ENCODE peak calls at places on chromosomes 7 and 10, in seven cellular contexts. One of them, this sample, is unnamed.

GRCh38 chr7:2646680-2647571 is 15.1 kb downstream of the TTYH3 start:
- DNase-seq in adrenal gland: no peak
- DNase-seq in astrocyte of the spinal cord: no peak
- DNase-seq in effector memory CD4-positive, alpha-beta T cell: no peak
- DNase-seq in RWPE2: no peak
- DNase-seq in fibroblast of mammary gland: no peak
- DNase-seq in epithelial cell of esophagus: peak; percentile 86
- DNase-seq in this sample: no peak

GRCh38 chr7:44639701-44640321 is 33.4 kb downstream of the OGDH start:
- DNase-seq in adrenal gland: peak; percentile 83
- DNase-seq in fibroblast of mammary gland: peak; percentile 77
- DNase-seq in astrocyte of the spinal cord: peak; percentile 85
- DNase-seq in RWPE2: no peak
- DNase-seq in effector memory CD4-positive, alpha-beta T cell: no peak
- DNase-seq in epithelial cell of esophagus: peak; percentile 94
- DNase-seq in this sample: no peak

GRCh38 chr7:56092789-56093531 is at the start of gene PHKG1:
- DNase-seq in RWPE2: no peak
- DNase-seq in fibroblast of mammary gland: peak; percentile 91
- DNase-seq in astrocyte of the spinal cord: peak; percentile 91
- DNase-seq in epithelial cell of esophagus: peak; percentile 49
- DNase-seq in effector memory CD4-positive, alpha-beta T cell: no peak
- DNase-seq in adrenal gland: peak; percentile 96
- DNase-seq in this sample: no peak

GRCh38 chr7:34875481-34875880 is 161.8 kb downstream of the DPY19L1 start:
- DNase-seq in fibroblast of mammary gland: no peak
- DNase-seq in epithelial cell of esophagus: no peak
- DNase-seq in RWPE2: no peak
- DNase-seq in astrocyte of the spinal cord: no peak
- DNase-seq in adrenal gland: no peak
- DNase-seq in effector memory CD4-positive, alpha-beta T cell: no peak
- DNase-seq in this sample: no peak

GRCh38 chr10:132901351-132901750 is 41.0 kb downstream of the CFAP46 start:
- DNase-seq in astrocyte of the spinal cord: no peak
- DNase-seq in adrenal gland: no peak
- DNase-seq in fibroblast of mammary gland: no peak
- DNase-seq in epithelial cell of esophagus: no peak
- DNase-seq in effector memory CD4-positive, alpha-beta T cell: no peak
- DNase-seq in RWPE2: peak; percentile 10
- DNase-seq in this sample: no peak

GRCh38 chr7:144459635-144460034 is 56.1 kb upstream of the NOBOX start:
- DNase-seq in epithelial cell of esophagus: no peak
- DNase-seq in RWPE2: no peak
- DNase-seq in fibroblast of mammary gland: no peak
- DNase-seq in adrenal gland: no peak
- DNase-seq in effector memory CD4-positive, alpha-beta T cell: no peak
- DNase-seq in astrocyte of the spinal cord: no peak
- DNase-seq in this sample: no peak

GRCh38 chr7:7178081-7178480 is 4.3 kb upstream of the C1GALT1 start:
- DNase-seq in astrocyte of the spinal cord: no peak
- DNase-seq in effector memory CD4-positive, alpha-beta T cell: no peak
- DNase-seq in epithelial cell of esophagus: peak; percentile 97
- DNase-seq in RWPE2: no peak
- DNase-seq in adrenal gland: no peak
- DNase-seq in fibroblast of mammary gland: no peak
- DNase-seq in this sample: no peak

GRCh38 chr10:92901819-92902234 is 53.5 kb downstream of the EXOC6 start:
- DNase-seq in epithelial cell of esophagus: no peak
- DNase-seq in RWPE2: no peak
- DNase-seq in adrenal gland: no peak
- DNase-seq in astrocyte of the spinal cord: no peak
- DNase-seq in effector memory CD4-positive, alpha-beta T cell: peak; percentile 25
- DNase-seq in fibroblast of mammary gland: no peak
- DNase-seq in this sample: no peak

GRCh38 chr10:28604567-28605536 is 71.9 kb downstream of the WAC start:
- DNase-seq in epithelial cell of esophagus: no peak
- DNase-seq in RWPE2: no peak
- DNase-seq in fibroblast of mammary gland: no peak
- DNase-seq in adrenal gland: no peak
- DNase-seq in effector memory CD4-positive, alpha-beta T cell: no peak
- DNase-seq in astrocyte of the spinal cord: no peak
- DNase-seq in this sample: no peak

GRCh38 chr7:35339811-35340210 is 85.9 kb upstream of the TBX20 start:
- DNase-seq in epithelial cell of esophagus: no peak
- DNase-seq in adrenal gland: no peak
- DNase-seq in fibroblast of mammary gland: no peak
- DNase-seq in astrocyte of the spinal cord: no peak
- DNase-seq in effector memory CD4-positive, alpha-beta T cell: no peak
- DNase-seq in RWPE2: no peak
- DNase-seq in this sample: no peak

GRCh38 chr7:128881458-128882125 is 18.9 kb downstream of the ATP6V1F start:
- DNase-seq in adrenal gland: no peak
- DNase-seq in fibroblast of mammary gland: no peak
- DNase-seq in effector memory CD4-positive, alpha-beta T cell: no peak
- DNase-seq in astrocyte of the spinal cord: no peak
- DNase-seq in RWPE2: peak; percentile 35
- DNase-seq in epithelial cell of esophagus: no peak
- DNase-seq in this sample: no peak

GRCh38 chr7:128882134-128882533 is 19.5 kb downstream of the ATP6V1F start:
- DNase-seq in RWPE2: peak; percentile 25
- DNase-seq in fibroblast of mammary gland: no peak
- DNase-seq in effector memory CD4-positive, alpha-beta T cell: no peak
- DNase-seq in adrenal gland: no peak
- DNase-seq in astrocyte of the spinal cord: no peak
- DNase-seq in epithelial cell of esophagus: no peak
- DNase-seq in this sample: no peak

GRCh38 chr7:128879939-128880746 is 17.5 kb downstream of the ATP6V1F start:
- DNase-seq in astrocyte of the spinal cord: peak; percentile 51
- DNase-seq in RWPE2: peak; percentile 70
- DNase-seq in adrenal gland: peak; percentile 79
- DNase-seq in effector memory CD4-positive, alpha-beta T cell: no peak
- DNase-seq in fibroblast of mammary gland: peak; percentile 58
- DNase-seq in epithelial cell of esophagus: peak; percentile 70
- DNase-seq in this sample: no peak

GRCh38 chr7:128879461-128879938 is 16.8 kb downstream of the ATP6V1F start:
- DNase-seq in astrocyte of the spinal cord: no peak
- DNase-seq in epithelial cell of esophagus: no peak
- DNase-seq in RWPE2: peak; percentile 66
- DNase-seq in effector memory CD4-positive, alpha-beta T cell: no peak
- DNase-seq in fibroblast of mammary gland: no peak
- DNase-seq in adrenal gland: no peak
- DNase-seq in this sample: no peak

DNA sequence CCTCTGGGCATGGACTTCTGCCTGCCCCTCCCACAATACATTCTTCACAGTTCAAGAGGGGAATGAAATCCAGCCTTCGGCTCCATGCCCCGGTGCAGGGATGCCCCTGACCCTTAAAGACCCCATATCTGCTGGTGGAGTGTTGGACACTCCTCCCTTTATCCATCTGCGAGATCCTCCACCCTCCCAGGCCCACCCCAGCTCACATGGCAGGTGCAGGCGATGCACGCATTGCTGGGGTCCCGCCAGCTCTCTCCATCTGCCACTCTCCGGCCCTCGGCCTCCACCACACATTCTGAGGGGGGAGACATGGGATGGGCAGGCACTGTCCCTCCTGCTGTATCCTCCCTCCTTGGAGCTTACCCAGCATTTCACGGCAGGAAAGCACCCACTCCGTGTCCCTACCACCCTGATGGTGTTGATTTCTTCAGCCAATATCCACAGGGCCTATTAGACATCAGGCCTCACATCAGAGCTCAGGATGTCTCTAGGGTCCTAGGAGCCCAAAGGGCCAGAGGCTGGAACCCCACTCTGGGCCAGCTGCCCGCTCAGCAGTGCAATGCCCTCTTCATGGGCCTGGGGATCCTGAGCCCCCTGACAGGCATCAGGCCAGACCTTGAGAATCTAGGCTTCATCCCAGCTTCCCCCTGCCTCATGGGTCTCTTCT is 18.3 kb downstream of the ATP6V1F start:
- DNase-seq in astrocyte of the spinal cord: no peak
- DNase-seq in effector memory CD4-positive, alpha-beta T cell: no peak
- DNase-seq in adrenal gland: no peak
- DNase-seq in fibroblast of mammary gland: no peak
- DNase-seq in epithelial cell of esophagus: no peak
- DNase-seq in RWPE2: peak; percentile 42
- DNase-seq in this sample: no peak
- H3K4me3 ChIP-seq in astrocyte of the spinal cord: no peak overlapping the region
- H3K4me3 ChIP-seq in effector memory CD4-positive, alpha-beta T cell: no peak overlapping the region
- H3K4me3 ChIP-seq in adrenal gland: no peak overlapping the region
- H3K4me3 ChIP-seq in fibroblast of mammary gland: no peak overlapping the region
- H3K4me3 ChIP-seq in epithelial cell of esophagus: no peak overlapping the region
- H3K4me3 ChIP-seq in RWPE2: no peak overlapping the region
- H3K4me3 ChIP-seq in this sample: no peak overlapping the region

GRCh38 chr10:58275261-58275660 is 6.3 kb downstream of the CISD1 start:
- DNase-seq in effector memory CD4-positive, alpha-beta T cell: no peak
- DNase-seq in epithelial cell of esophagus: no peak
- DNase-seq in adrenal gland: no peak
- DNase-seq in RWPE2: no peak
- DNase-seq in fibroblast of mammary gland: no peak
- DNase-seq in astrocyte of the spinal cord: no peak
- DNase-seq in this sample: no peak
- H3K4me3 ChIP-seq in effector memory CD4-positive, alpha-beta T cell: no peak overlapping the region
- H3K4me3 ChIP-seq in epithelial cell of esophagus: no peak overlapping the region
- H3K4me3 ChIP-seq in adrenal gland: no peak overlapping the region
- H3K4me3 ChIP-seq in RWPE2: no peak overlapping the region
- H3K4me3 ChIP-seq in fibroblast of mammary gland: no peak overlapping the region
- H3K4me3 ChIP-seq in astrocyte of the spinal cord: no peak overlapping the region
- H3K4me3 ChIP-seq in this sample: no peak overlapping the region

DNA sequence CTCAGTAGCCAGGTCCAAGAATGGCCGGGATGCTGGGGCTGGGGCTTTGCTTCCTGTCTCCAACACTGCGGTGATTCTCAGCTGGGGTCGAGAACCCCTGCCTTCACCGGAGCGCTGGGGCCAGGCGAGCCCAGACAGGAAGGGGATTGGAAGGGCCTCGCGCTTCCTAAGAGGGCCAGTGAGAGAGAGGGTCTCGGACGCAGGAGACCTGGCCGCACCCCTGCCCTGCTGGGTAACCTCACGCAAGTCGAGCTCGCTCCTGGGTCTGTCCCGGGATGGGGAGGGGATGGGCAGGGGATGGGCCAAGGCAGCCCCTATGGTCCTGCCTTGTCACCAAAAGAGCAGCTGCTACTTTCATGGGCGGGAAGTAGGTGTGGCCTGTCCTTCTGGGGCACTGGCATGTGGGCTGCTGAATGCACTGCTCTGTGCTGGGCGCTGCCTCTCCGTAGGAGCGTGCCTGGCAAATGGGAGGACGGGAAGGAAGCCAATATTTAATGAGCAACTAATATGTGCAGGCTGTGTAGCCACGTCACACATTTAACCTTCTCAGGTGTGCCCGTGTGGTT is 20.0 kb downstream of the KCNK18 start:
- DNase-seq in adrenal gland: no peak
- DNase-seq in epithelial cell of esophagus: peak; percentile 10
- DNase-seq in astrocyte of the spinal cord: no peak
- DNase-seq in effector memory CD4-positive, alpha-beta T cell: no peak
- DNase-seq in RWPE2: no peak
- DNase-seq in fibroblast of mammary gland: no peak
- DNase-seq in this sample: no peak
- H3K4me3 ChIP-seq in adrenal gland: no peak overlapping the region
- H3K4me3 ChIP-seq in epithelial cell of esophagus: peak overlapping the region; percentile 62
- H3K4me3 ChIP-seq in astrocyte of the spinal cord: peak overlapping the region; percentile 51
- H3K4me3 ChIP-seq in effector memory CD4-positive, alpha-beta T cell: peak overlapping the region; percentile 60
- H3K4me3 ChIP-seq in RWPE2: peak overlapping the region; percentile 32
- H3K4me3 ChIP-seq in fibroblast of mammary gland: peak overlapping the region; percentile 48
- H3K4me3 ChIP-seq in this sample: peak overlapping the region; percentile 69

GRCh38 chr7:131111-132094 is 61.0 kb upstream of the FAM20C start:
- DNase-seq in adrenal gland: peak; percentile 51
- DNase-seq in fibroblast of mammary gland: peak; percentile 29
- DNase-seq in epithelial cell of esophagus: no peak
- DNase-seq in RWPE2: no peak
- DNase-seq in astrocyte of the spinal cord: no peak
- DNase-seq in effector memory CD4-positive, alpha-beta T cell: no peak
- DNase-seq in this sample: no peak

GRCh38 chr7:127064-127598 is 65.2 kb upstream of the FAM20C start:
- DNase-seq in RWPE2: no peak
- DNase-seq in adrenal gland: no peak
- DNase-seq in fibroblast of mammary gland: no peak
- DNase-seq in astrocyte of the spinal cord: no peak
- DNase-seq in epithelial cell of esophagus: no peak
- DNase-seq in effector memory CD4-positive, alpha-beta T cell: no peak
- DNase-seq in this sample: no peak

GRCh38 chr7:128311-129080 is 63.9 kb upstream of the FAM20C start:
- DNase-seq in fibroblast of mammary gland: no peak
- DNase-seq in effector memory CD4-positive, alpha-beta T cell: no peak
- DNase-seq in epithelial cell of esophagus: no peak
- DNase-seq in RWPE2: no peak
- DNase-seq in adrenal gland: no peak
- DNase-seq in astrocyte of the spinal cord: no peak
- DNase-seq in this sample: no peak

GRCh38 chr7:130222-130572 is 62.2 kb upstream of the FAM20C start:
- DNase-seq in RWPE2: no peak
- DNase-seq in astrocyte of the spinal cord: no peak
- DNase-seq in effector memory CD4-positive, alpha-beta T cell: no peak
- DNase-seq in adrenal gland: no peak
- DNase-seq in epithelial cell of esophagus: no peak
- DNase-seq in fibroblast of mammary gland: no peak
- DNase-seq in this sample: no peak

DNA sequence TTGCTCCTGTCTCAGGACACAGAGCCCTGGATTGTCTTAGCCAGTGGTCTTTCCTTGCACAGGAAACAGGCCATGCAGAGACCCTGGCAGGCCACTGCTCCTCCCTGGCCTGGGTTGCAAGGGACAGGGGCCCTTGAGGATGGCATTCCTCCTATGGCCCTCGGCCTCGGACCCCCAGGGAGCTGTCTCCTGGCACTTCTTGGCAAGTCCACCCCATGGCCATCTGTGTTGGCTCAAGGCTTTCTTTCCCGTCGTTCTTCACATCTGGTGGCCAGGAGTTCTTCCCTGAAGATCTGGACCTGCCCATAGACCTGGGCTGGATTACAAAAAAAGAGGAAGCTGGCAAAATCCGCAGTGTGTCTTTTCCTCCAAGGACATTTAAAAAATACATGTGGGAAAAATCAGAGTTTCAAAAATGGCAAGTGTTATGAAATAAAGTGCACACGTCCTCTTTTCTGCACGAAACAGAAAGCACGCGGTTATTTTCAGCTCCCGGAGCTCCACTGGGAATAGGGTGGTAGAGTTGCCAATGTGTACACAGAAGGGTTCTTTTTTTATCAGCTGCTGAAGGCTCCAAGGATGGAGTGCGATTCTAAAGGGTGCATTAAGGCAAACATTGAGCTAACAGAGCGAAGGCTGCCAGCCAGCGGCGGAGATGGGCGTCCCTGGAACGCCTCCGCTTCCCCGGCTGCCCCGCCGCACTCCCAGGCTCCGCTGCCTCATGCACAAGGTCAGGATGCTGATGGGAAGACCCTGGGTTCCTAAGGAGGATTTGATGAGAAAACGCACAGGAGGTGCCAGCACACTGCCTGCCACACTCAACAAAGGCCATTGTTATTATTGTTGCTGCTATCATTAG is 62.8 kb upstream of the FAM20C start:
- DNase-seq in astrocyte of the spinal cord: no peak
- DNase-seq in effector memory CD4-positive, alpha-beta T cell: no peak
- DNase-seq in RWPE2: no peak
- DNase-seq in adrenal gland: no peak
- DNase-seq in fibroblast of mammary gland: peak; percentile 73
- DNase-seq in epithelial cell of esophagus: no peak
- DNase-seq in this sample: no peak
- H3K4me3 ChIP-seq in astrocyte of the spinal cord: no peak overlapping the region
- H3K4me3 ChIP-seq in effector memory CD4-positive, alpha-beta T cell: no peak overlapping the region
- H3K4me3 ChIP-seq in RWPE2: no peak overlapping the region
- H3K4me3 ChIP-seq in adrenal gland: no peak overlapping the region
- H3K4me3 ChIP-seq in fibroblast of mammary gland: peak overlapping the region; percentile 4
- H3K4me3 ChIP-seq in epithelial cell of esophagus: no peak overlapping the region
- H3K4me3 ChIP-seq in this sample: no peak overlapping the region

This sample was measured in GM12864.